ENCODE peak calls at places on chromosomes 16 and 17, in eight cellular contexts. N, O, V, K, P, S, W and J are unnamed samples.
A peak's percentile ranks its signal among the peaks of the same experiment; 100 is the strongest.

GRCh38 chr16:2090819-2091721 is 43.3 kb downstream of the TSC2 start:
- DNase-seq in S (peak; percentile 61), N (peak; percentile 88), O (peak; percentile 76), P (peak; percentile 73), K (no peak), V (no peak), W (peak; percentile 18), J (peak; percentile 15)

GRCh38 chr17:57294075-57294474 is 37.8 kb downstream of the MSI2 start:
- DNase-seq in K (no peak), O (no peak), W (no peak), N (no peak), V (no peak), P (no peak), S (no peak), J (no peak)

GRCh38 chr17:39404542-39405378 is 3.3 kb upstream of the FBXL20 start:
- DNase-seq in K (no peak), P (peak; percentile 85), O (no peak), S (no peak), W (no peak), V (no peak), N (peak; percentile 89), J (peak; percentile 20)

GRCh38 chr17:18041776-18042175 is 2.6 kb downstream of the GID4 start:
- DNase-seq in P (peak; percentile 19), W (no peak), N (peak; percentile 96), S (no peak), O (no peak), V (no peak), K (no peak), J (peak; percentile 26)

GRCh38 chr16:11570258-11570657 is 16.5 kb downstream of the LITAF start:
- DNase-seq in W (no peak), O (no peak), K (no peak), V (no peak), N (no peak), P (no peak), S (no peak), J (no peak)

GRCh38 chr17:77353684-77354419 is 213.1 kb downstream of the SEC14L1 start:
- DNase-seq in S (no peak), V (no peak), P (no peak), K (no peak), N (no peak), O (no peak), W (no peak), J (no peak)

GRCh38 chr17:41578971-41579370 is 7.1 kb upstream of the KRT9 start:
- DNase-seq in O (no peak), W (no peak), S (no peak), P (no peak), K (no peak), V (no peak), N (no peak), J (no peak)

GRCh38 chr17:78588258-78589030 is 11.2 kb upstream of the DNAH17 start:
- DNase-seq in O (no peak), P (peak; percentile 11), V (no peak), S (no peak), W (no peak), K (no peak), N (no peak), J (no peak)

GRCh38 chr17:28318759-28319660 is at the start of gene TMEM97:
- DNase-seq in W (peak; percentile 95), V (peak; percentile 92), P (peak; percentile 99), K (peak; percentile 92), N (peak; percentile 98), S (peak; percentile 98), O (peak; percentile 97), J (peak; percentile 97)

GRCh38 chr17:74961657-74962360 is 10.8 kb downstream of the HID1 start:
- DNase-seq in S (peak; percentile 95), V (peak; percentile 64), O (peak; percentile 85), P (peak; percentile 90), N (peak; percentile 91), W (peak; percentile 83), K (peak; percentile 42), J (peak; percentile 94)

GRCh38 chr17:7438050-7438614 is 1.2 kb upstream of the FGF11 start:
- DNase-seq in V (peak; percentile 16), N (peak; percentile 84), W (peak; percentile 73), S (peak; percentile 44), P (no peak), O (peak; percentile 81), K (no peak), J (no peak)

GRCh38 chr16:84774810-84775209 is 45.0 kb upstream of the CRISPLD2 start:
- DNase-seq in P (peak; percentile 94), K (no peak), V (no peak), O (no peak), W (no peak), S (no peak), N (peak; percentile 83), J (no peak)

GRCh38 chr17:79079421-79080200 is 5.0 kb downstream of the ENGASE start:
- DNase-seq in K (no peak), W (no peak), V (no peak), S (no peak), P (no peak), N (no peak), O (no peak), J (no peak)

GRCh38 chr17:80769936-80770625 is 221.6 kb upstream of the CHMP6 start:
- DNase-seq in P (no peak), V (no peak), S (no peak), W (no peak), N (no peak), O (peak; percentile 18), K (no peak), J (no peak)

GRCh38 chr16:72971370-72971769 is 76.6 kb downstream of the ZFHX3 start:
- DNase-seq in K (no peak), N (no peak), P (no peak), O (no peak), W (no peak), V (no peak), S (no peak), J (no peak)

GRCh38 chr17:61575352-61575975 is 15.6 kb downstream of the NACA2 start:
- DNase-seq in P (no peak), V (no peak), S (no peak), N (no peak), W (no peak), K (no peak), O (no peak), J (peak; percentile 15)

GRCh38 chr17:61570118-61570517 is 20.9 kb downstream of the NACA2 start:
- DNase-seq in V (no peak), O (no peak), K (no peak), S (no peak), P (peak; percentile 38), N (peak; percentile 26), W (no peak), J (peak; percentile 74)

GRCh38 chr16:57616241-57616640 is 12.2 kb upstream of the ADGRG1 start:
- DNase-seq in N (no peak), W (no peak), S (no peak), P (no peak), V (no peak), K (no peak), O (peak; percentile 10), J (no peak)

GRCh38 chr16:1903845-1904820 is 14.1 kb downstream of the HS3ST6 start:
- DNase-seq in O (peak; percentile 81), S (no peak), W (no peak), K (no peak), N (no peak), P (no peak), V (no peak), J (no peak)

GRCh38 chr16:64092284-64092683 is 1029.6 kb downstream of the CDH11 start:
- DNase-seq in W (no peak), K (no peak), S (no peak), V (no peak), O (no peak), N (peak; percentile 85), P (peak; percentile 85), J (no peak)

GRCh38 chr16:28087675-28088285 is 24.3 kb upstream of the GSG1L start:
- DNase-seq in V (no peak), W (no peak), K (no peak), N (no peak), O (no peak), S (no peak), P (no peak), J (no peak)

GRCh38 chr17:29158515-29159275 is 21.5 kb downstream of the MYO18A start:
- DNase-seq in P (peak; percentile 89), K (no peak), S (peak; percentile 65), V (no peak), N (no peak), W (no peak), O (no peak), J (no peak)